ENCODE peak calls at places on chromosomes 13 and 19, in seven cellular contexts. A, I, G, U, J, F and V are unnamed samples.

GRCh38 chr13:75432811-75433244 is 49.1 kb downstream of the TBC1D4 start:
- DNase-seq in A (no peak), I (no peak), G (no peak), U (no peak), J (no peak), F (no peak), V (no peak)

GRCh38 chr19:54430306-54431254 is 15.3 kb downstream of the TTYH1 start:
- DNase-seq in A (peak; percentile 42), I (peak; percentile 24), G (no peak), U (no peak), J (no peak), F (no peak), V (no peak)

GRCh38 chr19:532578-533484 is 1.3 kb downstream of the CDC34 start:
- DNase-seq in A (no peak), I (no peak), G (no peak), U (peak; percentile 58), J (peak; percentile 57), F (no peak), V (no peak)

GRCh38 chr19:7914598-7915045 is at the start of gene TGFBR3L:
- DNase-seq in A (no peak), I (no peak), G (no peak), U (no peak), J (peak; percentile 18), F (no peak), V (no peak)

GRCh38 chr19:47022541-47023447 is 3.2 kb downstream of the NPAS1 start:
- DNase-seq in A (no peak), I (no peak), G (no peak), U (no peak), J (no peak), F (no peak), V (no peak)

GRCh38 chr19:14467816-14468215 is 7.3 kb downstream of the PTGER1 start:
- DNase-seq in A (no peak), I (no peak), G (no peak), U (no peak), J (no peak), F (no peak), V (no peak)

GRCh38 chr13:21638319-21639282 is 32.3 kb upstream of the FGF9 start:
- DNase-seq in A (no peak), I (peak; percentile 28), G (no peak), U (peak; percentile 50), J (no peak), F (no peak), V (no peak)

GRCh38 chr13:44197791-44198770 is 175.5 kb upstream of the SERP2 start:
- DNase-seq in A (no peak), I (no peak), G (no peak), U (no peak), J (peak; percentile 56), F (no peak), V (no peak)

GRCh38 chr19:30107351-30107750 is 165.3 kb downstream of the URI1 start:
- DNase-seq in A (no peak), I (no peak), G (no peak), U (no peak), J (no peak), F (no peak), V (no peak)

GRCh38 chr13:18944501-18945068 is 237.0 kb downstream of the TUBA3C start:
- DNase-seq in A (no peak), I (no peak), G (no peak), U (no peak), J (no peak), F (no peak), V (no peak)

GRCh38 chr13:35854286-35854685 is 276.9 kb downstream of the DCLK1 start:
- DNase-seq in A (no peak), I (no peak), G (no peak), U (no peak), J (no peak), F (no peak), V (no peak)

GRCh38 chr19:18478545-18479311 is 40.8 kb upstream of the ISYNA1 start:
- DNase-seq in A (peak; percentile 25), I (no peak), G (no peak), U (peak; percentile 80), J (peak; percentile 67), F (no peak), V (no peak)

GRCh38 chr13:73757471-73758233 is 376.6 kb downstream of the KLF12 start:
- DNase-seq in A (no peak), I (no peak), G (no peak), U (no peak), J (no peak), F (no peak), V (no peak)

GRCh38 chr19:53634768-53635167 is 3.0 kb downstream of the DPRX start:
- DNase-seq in A (no peak), I (no peak), G (no peak), U (no peak), J (no peak), F (no peak), V (no peak)

GRCh38 chr13:27270594-27271520 is at the start of gene RASL11A:
- DNase-seq in A (peak; percentile 65), I (peak; percentile 77), G (peak; percentile 21), U (peak; percentile 80), J (peak; percentile 79), F (no peak), V (no peak)

GRCh38 chr19:31104451-31104850 is 244.8 kb downstream of the TSHZ3 start:
- DNase-seq in A (no peak), I (no peak), G (no peak), U (no peak), J (no peak), F (no peak), V (no peak)

GRCh38 chr19:48152552-48152951 is 17.6 kb downstream of the LIG1 start:
- DNase-seq in A (peak; percentile 36), I (peak; percentile 27), G (no peak), U (peak; percentile 74), J (no peak), F (no peak), V (no peak)